ENCODE peak calls at places on chromosome 10, in four cellular contexts. U is CD8-positive, alpha-beta memory T cell; D is MM.1S; P is left lung. E is an unnamed sample. For H3K4me1 and H3K36me3, the result is how much of the 10 kb centered on the place peaks cover.

GRCh38 chr10:58963101-58963534 is 213.3 kb upstream of the PHYHIPL start:
- DNase-seq in U (no peak), D (no peak), P (no peak), E (no peak)

GRCh38 chr10:113782986-113783704 is 31.7 kb downstream of the PLEKHS1 start:
- DNase-seq in U (no peak), D (no peak), P (no peak), E (no peak)

GRCh38 chr10:44832595-44833390 is 78.3 kb upstream of the TMEM72 start:
- DNase-seq in U (no peak), D (no peak), P (no peak), E (no peak)

GRCh38 chr10:128078136-128078969 is 47.9 kb downstream of the MKI67 start:
- DNase-seq in U (peak), D (peak), P (no peak), E (no peak)

GRCh38 chr10:99619090-99619800 is 994 bp downstream of the SLC25A28 start:
- DNase-seq in U (peak), D (peak), P (no peak), E (no peak)

GRCh38 chr10:118042336-118042735 is 4.4 kb downstream of the RAB11FIP2 start:
- DNase-seq in U (no peak), D (no peak), P (no peak), E (no peak)

GRCh38 chr10:124106241-124106905 is 13.0 kb upstream of the CHST15 start:
- DNase-seq in U (no peak), D (peak), P (no peak), E (peak)

GRCh38 chr10:110426294-110427153 is 71.2 kb upstream of the DUSP5 start:
- DNase-seq in U (no peak), D (no peak), P (no peak), E (no peak)

GRCh38 chr10:126247454-126247975 is 140.8 kb downstream of the ADAM12 start:
- DNase-seq in U (no peak), D (no peak), P (no peak), E (peak)

GRCh38 chr10:22986771-22987542 is 59.1 kb downstream of the ARMC3 start:
- DNase-seq in U (peak), D (peak), P (no peak), E (no peak)

GRCh38 chr10:50322075-50322474 is 70.8 kb upstream of the ASAH2 start:
- DNase-seq in U (no peak), D (no peak), P (no peak), E (no peak)

GRCh38 chr10:114758331-114758730 is 63.2 kb upstream of the FHIP2A start:
- DNase-seq in U (no peak), D (no peak), P (no peak), E (no peak)

GRCh38 chr10:103762166-103762565 is 93.2 kb downstream of the SH3PXD2A start:
- DNase-seq in U (no peak), D (no peak), P (no peak), E (no peak)

GRCh38 chr10:98361131-98361633 is 53.8 kb downstream of the PYROXD2 start:
- DNase-seq in U (no peak), D (peak), P (no peak), E (peak)

GRCh38 chr10:5551531-5552375 is 27.0 kb downstream of the CALML3 start:
- DNase-seq in U (peak), D (peak), P (peak), E (peak)

GRCh38 chr10:124886195-124886594 is 55.7 kb upstream of the ZRANB1 start:
- DNase-seq in U (no peak), D (no peak), P (no peak), E (no peak)

GRCh38 chr10:4426866-4427265 is 399.1 kb upstream of the AKR1E2 start:
- DNase-seq in U (no peak), D (no peak), P (no peak), E (no peak)

GRCh38 chr10:57053530-57053929 is 692.5 kb upstream of the ZWINT start:
- DNase-seq in U (no peak), D (no peak), P (peak), E (no peak)

GRCh38 chr10:121781101-121781500 is 146.7 kb downstream of the ATE1 start:
- DNase-seq in U (no peak), D (no peak), P (no peak), E (no peak)

GRCh38 chr10:99854860-99855259 is 72.4 kb downstream of the ABCC2 start:
- DNase-seq in U (no peak), D (no peak), P (no peak), E (no peak)

GRCh38 chr10:22931948-22932347 is 4.1 kb downstream of the ARMC3 start:
- DNase-seq in U (no peak), D (no peak), P (no peak), E (no peak)

GRCh38 chr10:35579726-35580420 is 25.3 kb upstream of the GJD4 start:
- DNase-seq in U (no peak), D (no peak), P (no peak), E (no peak)

GRCh38 chr10:111789821-111790220 is 393.7 kb downstream of the GPAM start:
- DNase-seq in U (no peak), D (no peak), P (no peak), E (no peak)

GRCh38 chr10:122504551-122504950 is 43.2 kb downstream of the HTRA1 start:
- DNase-seq in U (no peak), D (no peak), P (peak), E (peak)

GRCh38 chr10:68103867-68104255 is 5.4 kb upstream of the MYPN start:
- DNase-seq in U (no peak), D (no peak), P (no peak), E (no peak)

GRCh38 chr10:68105820-68106219 is 3.5 kb upstream of the MYPN start:
- DNase-seq in U (no peak), D (no peak), P (no peak), E (no peak)

GRCh38 chr10:68101066-68101465 is 8.2 kb upstream of the MYPN start:
- DNase-seq in U (no peak), D (no peak), P (no peak), E (no peak)

GRCh38 chr10:68106656-68107055 is 2.6 kb upstream of the MYPN start:
- DNase-seq in U (no peak), D (no peak), P (no peak), E (no peak)

GRCh38 chr10:68103237-68103866 is 5.9 kb upstream of the MYPN start:
- DNase-seq in U (no peak), D (no peak), P (no peak), E (no peak)
- H3K4me1 ChIP-seq in U (under half), D (under half), P (under half), E (under half)

GRCh38 chr10:62582804-62583208 is 208.6 kb downstream of the ZNF365 start:
- DNase-seq in U (no peak), D (no peak), P (peak), E (peak)
- H3K36me3 ChIP-seq in U (under half), D (under half), P (under half), E (under half)

GRCh38 chr10:11144626-11145497 is 127.2 kb downstream of the CELF2 start:
- DNase-seq in U (no peak), D (peak), P (no peak), E (no peak)
- H3K4me1 ChIP-seq in U (half or more), D (under half), P (under half), E (half or more)

GRCh38 chr10:79350407-79351154 is 3.3 kb downstream of the PPIF start:
- DNase-seq in U (no peak), D (no peak), P (no peak), E (no peak)

GRCh38 chr10:79352035-79352595 is 4.8 kb downstream of the PPIF start:
- DNase-seq in U (no peak), D (no peak), P (no peak), E (no peak)

GRCh38 chr10:79349766-79350406 is 2.6 kb downstream of the PPIF start:
- DNase-seq in U (no peak), D (no peak), P (no peak), E (no peak)

GRCh38 chr10:79353000-79353406 is 5.7 kb downstream of the PPIF start:
- DNase-seq in U (no peak), D (no peak), P (no peak), E (peak)

DNA sequence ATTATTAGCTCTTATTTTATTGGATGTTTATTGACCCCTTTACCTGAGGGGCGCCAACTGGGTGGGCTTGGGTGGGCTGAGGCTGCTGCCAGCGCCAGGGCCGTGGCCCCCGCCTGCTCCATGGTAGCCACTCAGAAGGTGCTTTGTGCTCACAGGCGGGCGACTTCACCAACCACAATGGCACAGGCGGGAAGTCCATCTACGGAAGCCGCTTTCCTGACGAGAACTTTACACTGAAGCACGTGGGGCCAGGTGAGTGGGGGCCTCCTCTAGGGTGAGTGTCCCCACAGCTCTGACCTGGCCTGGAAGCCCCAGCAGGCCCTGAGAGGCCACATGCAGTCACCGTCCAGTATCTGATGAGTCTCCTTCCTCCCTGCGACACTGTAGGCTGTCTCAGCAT is 4.1 kb downstream of the PPIF start:
- DNase-seq in U (no peak), D (no peak), P (no peak), E (no peak)
- H3K36me3 ChIP-seq in U (half or more), D (under half), P (under half), E (half or more)

GRCh38 chr10:132539894-132540293 is 2.3 kb downstream of the INPP5A start:
- DNase-seq in U (no peak), D (no peak), P (no peak), E (no peak)
- H3K4me1 ChIP-seq in U (under half), D (under half), P (under half), E (half or more)

GRCh38 chr10:3152566-3152935 is 20.0 kb downstream of the PITRM1 start:
- DNase-seq in U (no peak), D (no peak), P (peak), E (no peak)
- H3K36me3 ChIP-seq in U (half or more), D (under half), P (under half), E (half or more)

E was measured in lower lobe of right lung.